ENCODE peak calls at places on chromosomes 16 and 17, in five cellular contexts. K, L, S, P and O are unnamed samples.
A peak's percentile ranks its signal among the peaks of the same experiment; 100 is the strongest.

GRCh38 chr17:82752371-82753200 is 721 bp downstream of the TBCD start:
- DNase-seq in L (no peak), S (peak; percentile 36), P (peak; percentile 60), K (peak; percentile 76), O (no peak)

GRCh38 chr17:67148352-67148751 is 96.6 kb downstream of the HELZ start:
- DNase-seq in K (no peak), S (no peak), P (no peak), L (no peak), O (no peak)

GRCh38 chr17:75689441-75689873 is 22.3 kb downstream of the SAP30BP start:
- DNase-seq in L (no peak), K (no peak), S (no peak), P (no peak), O (no peak)

GRCh38 chr17:31726980-31727427 is 132.0 kb downstream of the COPRS start:
- DNase-seq in S (no peak), K (no peak), L (no peak), P (no peak), O (no peak)

GRCh38 chr17:6677158-6677831 is 25.7 kb downstream of the C17orf100 start:
- DNase-seq in S (no peak), P (peak; percentile 40), L (peak; percentile 48), K (no peak), O (no peak)

GRCh38 chr17:79420318-79421243 is 190.3 kb downstream of the RBFOX3 start:
- DNase-seq in L (peak; percentile 18), K (no peak), P (peak; percentile 62), S (no peak), O (no peak)

GRCh38 chr16:80231888-80232287 is 308.9 kb upstream of the DYNLRB2 start:
- DNase-seq in K (no peak), S (no peak), P (no peak), L (peak; percentile 88), O (no peak)

GRCh38 chr16:56961386-56961785 is 364 bp upstream of the CETP start:
- DNase-seq in P (no peak), K (no peak), L (no peak), S (no peak), O (no peak)

GRCh38 chr16:89442588-89442987 is 47.8 kb downstream of the ANKRD11 start:
- DNase-seq in K (no peak), S (no peak), L (no peak), P (peak; percentile 36), O (no peak)

GRCh38 chr16:85372627-85373372 is 240.3 kb upstream of the GSE1 start:
- DNase-seq in P (no peak), L (peak; percentile 84), S (peak; percentile 47), K (no peak), O (no peak)

GRCh38 chr17:45300060-45300751 is 16.6 kb downstream of the MAP3K14 start:
- DNase-seq in L (no peak), S (no peak), K (no peak), P (no peak), O (no peak)
- TF ChIP-seq CTCF in L (no peak), S (no peak), K (no peak), P (no peak), O (no peak)

DNA sequence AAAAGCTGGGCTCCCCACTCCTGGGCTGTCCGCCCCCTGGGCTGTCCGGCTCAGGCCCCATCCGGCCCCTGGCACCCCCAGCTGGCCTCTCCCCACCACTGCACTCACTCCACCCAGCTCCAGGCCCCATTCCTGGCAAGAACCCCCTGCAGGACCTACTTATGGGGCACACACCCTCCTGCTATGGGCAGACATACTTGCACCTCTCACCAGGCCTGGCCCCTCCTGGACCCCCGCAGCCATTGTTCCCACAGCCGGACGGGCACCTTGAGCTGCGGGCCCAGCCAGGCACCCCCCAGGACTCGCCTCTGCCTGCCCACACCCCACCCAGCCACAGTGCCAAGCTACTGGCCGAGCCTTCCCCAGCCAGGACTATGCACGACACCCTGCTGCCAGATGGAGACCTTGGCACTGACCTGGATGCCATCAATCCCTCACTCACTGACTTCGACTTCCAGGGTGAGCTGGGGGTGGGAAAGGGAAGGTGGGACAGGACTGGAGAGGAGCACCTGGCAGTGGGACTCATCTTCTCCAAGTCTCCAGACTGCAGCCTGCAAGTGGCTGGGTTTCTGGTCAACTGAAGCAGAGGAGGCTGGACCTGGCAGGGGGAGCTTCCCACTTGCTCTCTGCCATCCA is 17.6 kb downstream of the UNC119 start:
- DNase-seq in P (no peak), K (no peak), S (no peak), L (no peak), O (no peak)
- TF ChIP-seq CTCF in P (no peak), K (no peak), S (no peak), L (no peak), O (no peak)

DNA sequence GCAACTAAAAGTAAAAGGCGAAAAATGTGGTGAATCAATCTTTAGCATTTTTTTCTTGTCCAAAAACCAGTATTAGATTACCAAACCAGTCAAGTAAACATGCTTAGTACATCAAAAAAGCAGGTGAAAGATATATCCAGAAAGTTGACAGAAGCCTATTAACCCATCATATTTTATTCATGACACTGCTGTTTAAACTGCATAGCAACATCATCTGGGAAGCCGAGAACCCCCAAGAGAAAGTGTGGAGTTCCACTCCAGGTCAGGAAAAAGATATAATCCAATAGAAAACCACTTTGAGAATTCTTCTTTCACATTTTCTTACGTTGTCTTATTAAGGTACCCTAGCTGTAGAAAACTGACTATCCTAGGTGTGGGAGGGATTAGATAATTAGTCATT is 466.8 kb upstream of the CDH8 start:
- DNase-seq in S (no peak), P (no peak), L (no peak), K (no peak), O (no peak)
- TF ChIP-seq CTCF in S (no peak), P (no peak), L (no peak), K (no peak), O (no peak)

GRCh38 chr16:72658888-72659717 is 388.8 kb downstream of the ZFHX3 start:
- DNase-seq in S (no peak), L (peak; percentile 54), P (no peak), K (no peak), O (no peak)

GRCh38 chr16:72654535-72654934 is 393.4 kb downstream of the ZFHX3 start:
- DNase-seq in K (no peak), L (no peak), S (no peak), P (no peak), O (no peak)

GRCh38 chr16:72657164-72657563 is 390.8 kb downstream of the ZFHX3 start:
- DNase-seq in L (no peak), K (no peak), P (no peak), S (no peak), O (no peak)

GRCh38 chr16:72657791-72658190 is 390.1 kb downstream of the ZFHX3 start:
- DNase-seq in P (no peak), K (no peak), L (no peak), S (no peak), O (no peak)
- TF ChIP-seq CTCF in P (no peak), K (no peak), L (no peak), S (no peak), O (no peak)

GRCh38 chr17:43983515-43984411 is 20.7 kb upstream of the NAGS start:
- DNase-seq in L (no peak), K (no peak), S (peak; percentile 38), P (peak; percentile 75), O (peak; percentile 55)

GRCh38 chr17:43986225-43986981 is 18.0 kb upstream of the NAGS start:
- DNase-seq in S (no peak), L (no peak), K (no peak), P (no peak), O (no peak)

GRCh38 chr17:43988301-43988700 is 16.1 kb upstream of the NAGS start:
- DNase-seq in L (no peak), P (no peak), K (no peak), S (no peak), O (no peak)

GRCh38 chr17:43984521-43984920 is 19.9 kb upstream of the NAGS start:
- DNase-seq in K (no peak), S (no peak), L (no peak), P (no peak), O (no peak)

GRCh38 chr17:43987131-43988021 is 17.0 kb upstream of the NAGS start:
- DNase-seq in P (no peak), S (no peak), K (no peak), L (no peak), O (no peak)
- TF ChIP-seq CTCF in P (no peak), S (no peak), K (no peak), L (no peak), O (no peak)

GRCh38 chr17:29618272-29619065 is 4.2 kb downstream of the CORO6 start:
- DNase-seq in S (no peak), K (no peak), L (no peak), P (no peak), O (no peak)

GRCh38 chr17:29617481-29618271 is 5.0 kb downstream of the CORO6 start:
- DNase-seq in S (peak; percentile 89), P (peak; percentile 67), K (no peak), L (peak; percentile 72), O (no peak)

GRCh38 chr17:29615492-29616299 is 7.0 kb downstream of the CORO6 start:
- DNase-seq in P (peak; percentile 88), K (peak; percentile 92), S (peak; percentile 88), L (peak; percentile 78), O (no peak)

GRCh38 chr17:29616300-29617048 is 6.2 kb downstream of the CORO6 start:
- DNase-seq in L (no peak), K (no peak), P (peak; percentile 10), S (no peak), O (no peak)

DNA sequence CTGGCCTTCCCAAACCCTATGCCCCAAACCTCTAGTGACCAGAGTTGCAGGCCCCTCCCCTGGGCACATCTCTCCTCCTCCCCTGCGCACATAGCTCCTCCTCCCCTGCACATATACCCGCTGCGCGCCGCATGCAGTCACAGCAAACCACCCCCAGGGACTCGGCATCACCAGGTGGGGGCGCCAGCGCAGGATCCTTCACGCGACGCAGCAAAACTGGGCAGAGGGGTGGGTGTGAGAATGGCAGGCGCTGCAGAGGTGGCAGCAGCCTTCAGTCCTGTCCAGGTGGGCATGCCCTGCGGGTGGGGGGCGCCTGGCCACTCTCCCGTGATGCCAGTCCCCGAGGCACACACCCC is 5.6 kb downstream of the CORO6 start:
- DNase-seq in S (peak; percentile 92), P (peak; percentile 82), K (peak; percentile 89), L (peak; percentile 60), O (peak; percentile 57)
- TF ChIP-seq CTCF in S (peak; percentile 49), P (peak; percentile 44), K (peak; percentile 64), L (peak; percentile 54), O (peak; percentile 64)

GRCh38 chr17:71713846-71714245 is 407.0 kb upstream of the SOX9 start:
- DNase-seq in P (no peak), K (no peak), S (no peak), L (no peak), O (no peak)
- TF ChIP-seq CTCF in P (no peak), K (no peak), S (no peak), L (no peak), O (no peak)